ENCODE peak calls at places on chromosome 16, in eight cellular contexts. One of them, this sample, is unnamed.

GRCh38 chr16:3652373-3653037 is 2.0 kb upstream of the DNASE1 start:
- DNase-seq in GM23338: no peak
- DNase-seq in fibroblast of pulmonary artery: no peak
- DNase-seq in lower leg skin: no peak
- DNase-seq in fibroblast of the aortic adventitia: no peak
- DNase-seq in esophagus squamous epithelium: no peak
- DNase-seq in cardiac muscle cell: no peak
- DNase-seq in IMR-90: no peak
- DNase-seq in this sample: no peak

GRCh38 chr16:49330562-49331201 is 42.9 kb upstream of the C16orf78 start:
- DNase-seq in GM23338: no peak
- DNase-seq in fibroblast of pulmonary artery: no peak
- DNase-seq in lower leg skin: no peak
- DNase-seq in fibroblast of the aortic adventitia: no peak
- DNase-seq in esophagus squamous epithelium: no peak
- DNase-seq in cardiac muscle cell: no peak
- DNase-seq in IMR-90: no peak
- DNase-seq in this sample: no peak

GRCh38 chr16:10202650-10203049 is 20.4 kb upstream of the GRIN2A start:
- DNase-seq in GM23338: peak
- DNase-seq in fibroblast of pulmonary artery: no peak
- DNase-seq in lower leg skin: no peak
- DNase-seq in fibroblast of the aortic adventitia: no peak
- DNase-seq in esophagus squamous epithelium: no peak
- DNase-seq in cardiac muscle cell: no peak
- DNase-seq in IMR-90: no peak
- DNase-seq in this sample: no peak

GRCh38 chr16:50521246-50521900 is 26.8 kb upstream of the NKD1 start:
- DNase-seq in GM23338: no peak
- DNase-seq in fibroblast of pulmonary artery: no peak
- DNase-seq in lower leg skin: no peak
- DNase-seq in fibroblast of the aortic adventitia: no peak
- DNase-seq in esophagus squamous epithelium: no peak
- DNase-seq in cardiac muscle cell: no peak
- DNase-seq in IMR-90: no peak
- DNase-seq in this sample: no peak

GRCh38 chr16:47873434-47873833 is 282.4 kb downstream of the ABCC12 start:
- DNase-seq in GM23338: peak
- DNase-seq in fibroblast of pulmonary artery: no peak
- DNase-seq in lower leg skin: no peak
- DNase-seq in fibroblast of the aortic adventitia: no peak
- DNase-seq in esophagus squamous epithelium: no peak
- DNase-seq in cardiac muscle cell: no peak
- DNase-seq in IMR-90: no peak
- DNase-seq in this sample: no peak

GRCh38 chr16:89811321-89811720 is 5.1 kb downstream of the FANCA start:
- DNase-seq in GM23338: no peak
- DNase-seq in fibroblast of pulmonary artery: no peak
- DNase-seq in lower leg skin: no peak
- DNase-seq in fibroblast of the aortic adventitia: no peak
- DNase-seq in esophagus squamous epithelium: no peak
- DNase-seq in cardiac muscle cell: no peak
- DNase-seq in IMR-90: no peak
- DNase-seq in this sample: no peak

GRCh38 chr16:11743308-11744074 is 834 bp upstream of the TXNDC11 start:
- DNase-seq in GM23338: no peak
- DNase-seq in fibroblast of pulmonary artery: peak
- DNase-seq in lower leg skin: peak
- DNase-seq in fibroblast of the aortic adventitia: peak
- DNase-seq in esophagus squamous epithelium: peak
- DNase-seq in cardiac muscle cell: no peak
- DNase-seq in IMR-90: peak
- DNase-seq in this sample: peak

GRCh38 chr16:3243882-3244281 is 8.9 kb upstream of the ZNF200 start:
- DNase-seq in GM23338: no peak
- DNase-seq in fibroblast of pulmonary artery: no peak
- DNase-seq in lower leg skin: no peak
- DNase-seq in fibroblast of the aortic adventitia: no peak
- DNase-seq in esophagus squamous epithelium: no peak
- DNase-seq in cardiac muscle cell: no peak
- DNase-seq in IMR-90: no peak
- DNase-seq in this sample: no peak

GRCh38 chr16:2236362-2237075 is at the start of gene DNASE1L2:
- DNase-seq in GM23338: peak
- DNase-seq in fibroblast of pulmonary artery: peak
- DNase-seq in lower leg skin: no peak
- DNase-seq in fibroblast of the aortic adventitia: no peak
- DNase-seq in esophagus squamous epithelium: no peak
- DNase-seq in cardiac muscle cell: peak
- DNase-seq in IMR-90: no peak
- DNase-seq in this sample: no peak

GRCh38 chr16:55915116-55915827 is 40.1 kb upstream of the CES5A start:
- DNase-seq in GM23338: no peak
- DNase-seq in fibroblast of pulmonary artery: no peak
- DNase-seq in lower leg skin: no peak
- DNase-seq in fibroblast of the aortic adventitia: no peak
- DNase-seq in esophagus squamous epithelium: no peak
- DNase-seq in cardiac muscle cell: no peak
- DNase-seq in IMR-90: no peak
- DNase-seq in this sample: no peak

GRCh38 chr16:15509051-15509592 is 74.7 kb downstream of the BMERB1 start:
- DNase-seq in GM23338: peak
- DNase-seq in fibroblast of pulmonary artery: no peak
- DNase-seq in lower leg skin: no peak
- DNase-seq in fibroblast of the aortic adventitia: no peak
- DNase-seq in esophagus squamous epithelium: no peak
- DNase-seq in cardiac muscle cell: no peak
- DNase-seq in IMR-90: no peak
- DNase-seq in this sample: peak

GRCh38 chr16:46822270-46822669 is 8.7 kb downstream of the C16orf87 start:
- DNase-seq in GM23338: no peak
- DNase-seq in fibroblast of pulmonary artery: peak
- DNase-seq in lower leg skin: no peak
- DNase-seq in fibroblast of the aortic adventitia: peak
- DNase-seq in esophagus squamous epithelium: no peak
- DNase-seq in cardiac muscle cell: no peak
- DNase-seq in IMR-90: peak
- DNase-seq in this sample: peak

GRCh38 chr16:75534560-75535205 is 1.2 kb downstream of the CHST5 start:
- DNase-seq in GM23338: no peak
- DNase-seq in fibroblast of pulmonary artery: no peak
- DNase-seq in lower leg skin: no peak
- DNase-seq in fibroblast of the aortic adventitia: no peak
- DNase-seq in esophagus squamous epithelium: no peak
- DNase-seq in cardiac muscle cell: no peak
- DNase-seq in IMR-90: no peak
- DNase-seq in this sample: no peak

GRCh38 chr16:67661101-67661661 is 421 bp downstream of the PARD6A start:
- DNase-seq in GM23338: peak
- DNase-seq in fibroblast of pulmonary artery: peak
- DNase-seq in lower leg skin: no peak
- DNase-seq in fibroblast of the aortic adventitia: peak
- DNase-seq in esophagus squamous epithelium: no peak
- DNase-seq in cardiac muscle cell: peak
- DNase-seq in IMR-90: peak
- DNase-seq in this sample: peak
- H3K4me3 ChIP-seq in GM23338: peak
- H3K4me3 ChIP-seq in fibroblast of pulmonary artery: peak
- H3K4me3 ChIP-seq in lower leg skin: no peak
- H3K4me3 ChIP-seq in fibroblast of the aortic adventitia: peak
- H3K4me3 ChIP-seq in esophagus squamous epithelium: peak
- H3K4me3 ChIP-seq in cardiac muscle cell: peak
- H3K4me3 ChIP-seq in IMR-90: peak
- H3K4me3 ChIP-seq in this sample: peak

GRCh38 chr16:88750854-88751253 is 34.2 kb downstream of the PIEZO1 start:
- DNase-seq in GM23338: no peak
- DNase-seq in fibroblast of pulmonary artery: no peak
- DNase-seq in lower leg skin: no peak
- DNase-seq in fibroblast of the aortic adventitia: no peak
- DNase-seq in esophagus squamous epithelium: no peak
- DNase-seq in cardiac muscle cell: no peak
- DNase-seq in IMR-90: no peak
- DNase-seq in this sample: no peak

GRCh38 chr16:88749358-88749757 is 35.7 kb downstream of the PIEZO1 start:
- DNase-seq in GM23338: no peak
- DNase-seq in fibroblast of pulmonary artery: no peak
- DNase-seq in lower leg skin: no peak
- DNase-seq in fibroblast of the aortic adventitia: no peak
- DNase-seq in esophagus squamous epithelium: no peak
- DNase-seq in cardiac muscle cell: no peak
- DNase-seq in IMR-90: no peak
- DNase-seq in this sample: no peak

GRCh38 chr16:88746511-88746910 is 38.5 kb downstream of the PIEZO1 start:
- DNase-seq in GM23338: no peak
- DNase-seq in fibroblast of pulmonary artery: no peak
- DNase-seq in lower leg skin: no peak
- DNase-seq in fibroblast of the aortic adventitia: peak
- DNase-seq in esophagus squamous epithelium: no peak
- DNase-seq in cardiac muscle cell: no peak
- DNase-seq in IMR-90: no peak
- DNase-seq in this sample: no peak

GRCh38 chr16:88747588-88748301 is 37.3 kb downstream of the PIEZO1 start:
- DNase-seq in GM23338: peak
- DNase-seq in fibroblast of pulmonary artery: peak
- DNase-seq in lower leg skin: no peak
- DNase-seq in fibroblast of the aortic adventitia: no peak
- DNase-seq in esophagus squamous epithelium: no peak
- DNase-seq in cardiac muscle cell: no peak
- DNase-seq in IMR-90: no peak
- DNase-seq in this sample: no peak

DNA sequence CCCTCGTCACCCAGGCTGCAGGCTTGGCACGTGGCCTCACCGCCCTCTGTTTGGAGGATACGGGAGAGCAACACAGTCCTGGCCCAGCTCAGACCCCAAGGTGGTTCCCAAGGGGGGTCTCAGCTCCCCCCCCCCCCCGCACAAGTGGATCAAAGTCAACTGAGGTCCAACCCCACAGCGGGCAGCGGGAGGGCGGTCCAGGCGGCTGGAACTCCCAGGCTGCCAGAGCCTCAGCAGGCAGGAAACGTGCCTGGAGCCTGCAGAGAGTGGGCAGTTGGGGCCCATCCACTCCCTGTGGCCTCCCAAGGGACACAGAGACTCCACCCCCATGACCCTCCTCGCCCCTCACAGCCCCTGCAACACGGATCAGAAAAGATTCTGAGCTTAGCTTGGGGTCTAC is 36.7 kb downstream of the PIEZO1 start:
- DNase-seq in GM23338: no peak
- DNase-seq in fibroblast of pulmonary artery: no peak
- DNase-seq in lower leg skin: no peak
- DNase-seq in fibroblast of the aortic adventitia: no peak
- DNase-seq in esophagus squamous epithelium: no peak
- DNase-seq in cardiac muscle cell: no peak
- DNase-seq in IMR-90: no peak
- DNase-seq in this sample: no peak
- TF ChIP-seq CTCF in GM23338: no peak
- TF ChIP-seq CTCF in fibroblast of pulmonary artery: no peak
- TF ChIP-seq CTCF in lower leg skin: no peak
- TF ChIP-seq CTCF in fibroblast of the aortic adventitia: no peak
- TF ChIP-seq CTCF in esophagus squamous epithelium: no peak
- TF ChIP-seq CTCF in cardiac muscle cell: no peak
- TF ChIP-seq CTCF in IMR-90: no peak
- TF ChIP-seq CTCF in this sample: no peak

DNA sequence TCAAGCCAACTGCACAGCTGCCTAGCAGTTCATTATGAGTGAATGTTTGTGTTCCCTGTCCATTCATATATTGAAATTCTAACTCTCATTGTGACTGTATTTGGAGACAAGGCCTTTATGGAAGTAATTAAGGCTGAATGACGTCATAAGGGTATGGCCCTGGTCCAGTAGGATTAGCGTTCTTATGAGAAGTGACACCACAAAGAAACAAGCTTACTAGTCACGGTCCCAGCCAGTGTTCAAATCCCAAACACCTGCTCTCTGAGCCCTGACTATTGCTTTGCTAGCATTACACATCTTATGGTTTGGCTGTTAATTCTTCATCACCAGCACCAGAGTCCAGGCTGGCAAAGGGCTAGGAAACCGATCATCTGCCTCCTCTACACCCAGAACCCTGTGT is 2.2 kb downstream of the ZNF668 start:
- DNase-seq in GM23338: no peak
- DNase-seq in fibroblast of pulmonary artery: peak
- DNase-seq in lower leg skin: no peak
- DNase-seq in fibroblast of the aortic adventitia: peak
- DNase-seq in esophagus squamous epithelium: no peak
- DNase-seq in cardiac muscle cell: no peak
- DNase-seq in IMR-90: peak
- DNase-seq in this sample: peak
- H3K4me3 ChIP-seq in GM23338: peak
- H3K4me3 ChIP-seq in fibroblast of pulmonary artery: peak
- H3K4me3 ChIP-seq in lower leg skin: no peak
- H3K4me3 ChIP-seq in fibroblast of the aortic adventitia: peak
- H3K4me3 ChIP-seq in esophagus squamous epithelium: peak
- H3K4me3 ChIP-seq in cardiac muscle cell: peak
- H3K4me3 ChIP-seq in IMR-90: peak
- H3K4me3 ChIP-seq in this sample: peak

GRCh38 chr16:88385112-88385594 is 2.4 kb downstream of the ZNF469 start:
- DNase-seq in GM23338: no peak
- DNase-seq in fibroblast of pulmonary artery: no peak
- DNase-seq in lower leg skin: no peak
- DNase-seq in fibroblast of the aortic adventitia: no peak
- DNase-seq in esophagus squamous epithelium: no peak
- DNase-seq in cardiac muscle cell: no peak
- DNase-seq in IMR-90: no peak
- DNase-seq in this sample: no peak

GRCh38 chr16:88389191-88389590 is 6.4 kb downstream of the ZNF469 start:
- DNase-seq in GM23338: no peak
- DNase-seq in fibroblast of pulmonary artery: no peak
- DNase-seq in lower leg skin: no peak
- DNase-seq in fibroblast of the aortic adventitia: no peak
- DNase-seq in esophagus squamous epithelium: no peak
- DNase-seq in cardiac muscle cell: no peak
- DNase-seq in IMR-90: no peak
- DNase-seq in this sample: no peak

GRCh38 chr16:88387941-88388627 is 5.3 kb downstream of the ZNF469 start:
- DNase-seq in GM23338: peak
- DNase-seq in fibroblast of pulmonary artery: peak
- DNase-seq in lower leg skin: no peak
- DNase-seq in fibroblast of the aortic adventitia: no peak
- DNase-seq in esophagus squamous epithelium: no peak
- DNase-seq in cardiac muscle cell: no peak
- DNase-seq in IMR-90: peak
- DNase-seq in this sample: peak

GRCh38 chr16:88385831-88386815 is 3.4 kb downstream of the ZNF469 start:
- DNase-seq in GM23338: no peak
- DNase-seq in fibroblast of pulmonary artery: no peak
- DNase-seq in lower leg skin: no peak
- DNase-seq in fibroblast of the aortic adventitia: no peak
- DNase-seq in esophagus squamous epithelium: no peak
- DNase-seq in cardiac muscle cell: no peak
- DNase-seq in IMR-90: no peak
- DNase-seq in this sample: no peak

DNA sequence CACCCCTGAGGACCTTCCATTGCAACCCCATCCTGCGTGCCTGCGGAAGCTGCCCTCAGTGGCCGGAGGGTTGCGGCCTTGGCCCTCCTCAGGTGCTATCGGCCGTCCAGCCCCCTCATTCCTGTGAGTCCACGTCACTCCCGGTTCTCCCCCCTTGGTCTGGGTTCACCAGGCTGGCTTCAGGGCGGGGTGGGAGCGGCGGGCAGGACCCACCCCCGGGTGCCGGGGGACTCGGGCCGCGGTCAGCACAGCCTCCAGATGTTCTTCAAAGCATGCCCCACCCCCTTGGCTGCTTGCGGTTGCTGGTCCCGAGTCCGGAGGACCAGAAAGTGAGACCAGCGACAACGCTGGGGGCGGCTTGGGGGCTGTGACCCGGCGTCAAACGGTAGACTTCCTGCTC is 4.4 kb downstream of the ZNF469 start:
- DNase-seq in GM23338: no peak
- DNase-seq in fibroblast of pulmonary artery: no peak
- DNase-seq in lower leg skin: no peak
- DNase-seq in fibroblast of the aortic adventitia: peak
- DNase-seq in esophagus squamous epithelium: no peak
- DNase-seq in cardiac muscle cell: no peak
- DNase-seq in IMR-90: peak
- DNase-seq in this sample: no peak
- TF ChIP-seq CTCF in GM23338: no peak
- TF ChIP-seq CTCF in fibroblast of pulmonary artery: no peak
- TF ChIP-seq CTCF in lower leg skin: no peak
- TF ChIP-seq CTCF in fibroblast of the aortic adventitia: no peak
- TF ChIP-seq CTCF in esophagus squamous epithelium: no peak
- TF ChIP-seq CTCF in cardiac muscle cell: no peak
- TF ChIP-seq CTCF in IMR-90: no peak
- TF ChIP-seq CTCF in this sample: no peak